ENCODE peak calls at places on chromosomes 5 and 9, in eight cellular contexts. M, V, D, L, Y, I, R and X are unnamed samples.

GRCh38 chr5:5979761-5980570 is 398.4 kb downstream of the MED10 start:
- DNase-seq in M (no peak), V (no peak), D (no peak), L (no peak), Y (no peak), I (no peak), R (no peak), X (no peak)

GRCh38 chr5:75885849-75886596 is 168.8 kb upstream of the POC5 start:
- DNase-seq in M (no peak), V (no peak), D (peak), L (no peak), Y (no peak), I (no peak), R (no peak), X (no peak)

GRCh38 chr5:80125962-80126480 is 90.9 kb downstream of the THBS4 start:
- DNase-seq in M (no peak), V (no peak), D (no peak), L (no peak), Y (no peak), I (no peak), R (peak), X (no peak)

GRCh38 chr9:100430286-100430940 is 3.5 kb downstream of the MSANTD3 start:
- DNase-seq in M (no peak), V (no peak), D (no peak), L (no peak), Y (no peak), I (no peak), R (no peak), X (no peak)

GRCh38 chr5:69238760-69239251 is 4.1 kb downstream of the CDK7 start:
- DNase-seq in M (no peak), V (no peak), D (no peak), L (no peak), Y (peak), I (no peak), R (peak), X (no peak)

GRCh38 chr5:86570427-86571083 is 47.2 kb upstream of the COX7C start:
- DNase-seq in M (no peak), V (no peak), D (no peak), L (no peak), Y (peak), I (no peak), R (no peak), X (no peak)

GRCh38 chr5:98786178-98786853 is 12.9 kb downstream of the RGMB start:
- DNase-seq in M (no peak), V (no peak), D (no peak), L (no peak), Y (no peak), I (no peak), R (no peak), X (no peak)

GRCh38 chr9:83708515-83709158 is 879 bp upstream of the UBQLN1 start:
- DNase-seq in M (peak), V (no peak), D (peak), L (peak), Y (peak), I (peak), R (peak), X (no peak)

GRCh38 chr5:86964889-86965288 is 302.8 kb upstream of the RASA1 start:
- DNase-seq in M (no peak), V (no peak), D (no peak), L (no peak), Y (no peak), I (no peak), R (no peak), X (no peak)

GRCh38 chr9:137293094-137293481 is 9.0 kb downstream of the NRARP start:
- DNase-seq in M (no peak), V (no peak), D (peak), L (no peak), Y (no peak), I (no peak), R (no peak), X (no peak)

GRCh38 chr5:177429248-177430045 is 3.0 kb downstream of the GRK6 start:
- DNase-seq in M (no peak), V (no peak), D (no peak), L (peak), Y (no peak), I (no peak), R (no peak), X (peak)

GRCh38 chr9:104278929-104279500 is 184.9 kb downstream of the SMC2 start:
- DNase-seq in M (no peak), V (no peak), D (no peak), L (no peak), Y (no peak), I (no peak), R (no peak), X (no peak)

GRCh38 chr5:109700516-109701174 is 10.9 kb downstream of the MAN2A1 start:
- DNase-seq in M (no peak), V (no peak), D (no peak), L (no peak), Y (no peak), I (no peak), R (no peak), X (no peak)

GRCh38 chr5:65482280-65482726 is 583 bp upstream of the ADAMTS6 start:
- DNase-seq in M (no peak), V (no peak), D (no peak), L (no peak), Y (no peak), I (no peak), R (no peak), X (no peak)

GRCh38 chr9:106864533-106865143 is 1.7 kb downstream of the ZNF462 start:
- DNase-seq in M (peak), V (no peak), D (no peak), L (no peak), Y (peak), I (no peak), R (no peak), X (no peak)

GRCh38 chr9:33272061-33272460 is 7.2 kb downstream of the CHMP5 start:
- DNase-seq in M (no peak), V (no peak), D (no peak), L (no peak), Y (no peak), I (no peak), R (no peak), X (no peak)

GRCh38 chr5:8053270-8053669 is 184.3 kb downstream of the MTRR start:
- DNase-seq in M (no peak), V (no peak), D (no peak), L (no peak), Y (no peak), I (no peak), R (no peak), X (no peak)

GRCh38 chr5:50582699-50583098 is 83.7 kb upstream of the PARP8 start:
- DNase-seq in M (no peak), V (no peak), D (no peak), L (no peak), Y (no peak), I (no peak), R (no peak), X (no peak)

GRCh38 chr9:134322781-134323241 is 3.4 kb upstream of the RXRA start:
- DNase-seq in M (no peak), V (no peak), D (no peak), L (peak), Y (no peak), I (no peak), R (no peak), X (no peak)

GRCh38 chr5:174317261-174317894 is 271.9 kb downstream of the NSG2 start:
- DNase-seq in M (peak), V (no peak), D (peak), L (no peak), Y (peak), I (no peak), R (no peak), X (no peak)

GRCh38 chr9:97307091-97307490 is 368 bp upstream of the CCDC180 start:
- DNase-seq in M (peak), V (peak), D (peak), L (no peak), Y (no peak), I (no peak), R (no peak), X (no peak)

GRCh38 chr9:129009584-129010141 is 18.5 kb downstream of the SH3GLB2 start:
- DNase-seq in M (no peak), V (no peak), D (no peak), L (no peak), Y (no peak), I (no peak), R (no peak), X (no peak)

GRCh38 chr5:83937837-83938236 is 217.2 kb upstream of the HAPLN1 start:
- DNase-seq in M (no peak), V (no peak), D (no peak), L (no peak), Y (no peak), I (no peak), R (no peak), X (no peak)

GRCh38 chr5:80034962-80035821 is at the start of gene THBS4:
- DNase-seq in M (no peak), V (no peak), D (peak), L (no peak), Y (no peak), I (no peak), R (no peak), X (no peak)

GRCh38 chr9:95778957-95779356 is 96.5 kb upstream of the ERCC6L2 start:
- DNase-seq in M (no peak), V (no peak), D (no peak), L (no peak), Y (no peak), I (no peak), R (no peak), X (no peak)

GRCh38 chr9:110191616-110192015 is 16.3 kb downstream of the C9orf152 start:
- DNase-seq in M (no peak), V (no peak), D (no peak), L (no peak), Y (no peak), I (no peak), R (no peak), X (no peak)

GRCh38 chr5:88889165-88890069 is 6.4 kb upstream of the MEF2C start:
- DNase-seq in M (no peak), V (peak), D (peak), L (peak), Y (no peak), I (no peak), R (no peak), X (peak)

GRCh38 chr5:178378527-178379484 is 146.2 kb upstream of the PHYKPL start:
- DNase-seq in M (no peak), V (no peak), D (no peak), L (no peak), Y (no peak), I (no peak), R (no peak), X (no peak)

GRCh38 chr5:176192094-176192721 is 46.0 kb upstream of the SIMC1 start:
- DNase-seq in M (no peak), V (no peak), D (no peak), L (no peak), Y (no peak), I (no peak), R (no peak), X (no peak)

GRCh38 chr5:31854181-31854624 is 215.3 kb downstream of the PDZD2 start:
- DNase-seq in M (no peak), V (no peak), D (peak), L (no peak), Y (no peak), I (peak), R (no peak), X (no peak)

GRCh38 chr9:75000835-75001234 is 27.3 kb downstream of the CARNMT1 start:
- DNase-seq in M (no peak), V (no peak), D (no peak), L (no peak), Y (no peak), I (no peak), R (no peak), X (no peak)

GRCh38 chr9:75001719-75002421 is 26.2 kb downstream of the CARNMT1 start:
- DNase-seq in M (no peak), V (no peak), D (no peak), L (no peak), Y (peak), I (no peak), R (peak), X (no peak)

DNA sequence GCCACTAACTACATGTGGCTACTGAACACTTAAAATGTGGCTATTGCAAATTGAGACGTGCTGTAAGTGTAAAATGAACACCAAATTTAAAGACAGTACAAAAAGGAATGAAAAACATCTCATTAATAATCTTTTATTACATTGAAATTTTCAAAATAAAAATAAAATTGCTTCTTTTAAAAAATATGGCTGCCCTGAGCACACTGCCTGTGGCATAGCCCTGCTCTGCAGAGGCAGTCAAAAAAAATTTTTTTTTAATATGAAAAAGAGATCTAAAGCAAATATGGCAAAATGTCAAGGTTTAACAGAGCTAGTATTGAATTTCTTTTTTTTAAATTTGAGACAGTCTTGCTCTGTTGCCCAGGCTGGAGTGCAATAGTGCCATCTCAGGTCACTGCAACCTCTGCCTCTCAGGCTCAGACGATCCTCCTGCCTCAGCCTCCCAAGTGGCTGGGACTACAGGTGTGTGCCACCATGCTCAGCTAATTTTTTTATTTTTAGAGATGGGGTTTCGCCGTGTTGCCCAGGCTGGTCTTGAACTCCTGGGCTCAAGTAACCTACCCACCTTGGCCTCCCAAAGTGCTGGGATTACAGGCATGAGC is 25.6 kb downstream of the CARNMT1 start:
- DNase-seq in M (no peak), V (no peak), D (no peak), L (no peak), Y (no peak), I (no peak), R (no peak), X (no peak)
- TF ChIP-seq CTCF in M (no peak), V (peak), D (no peak), L (no peak), Y (no peak), I (no peak), R (no peak), X (no peak)

GRCh38 chr5:135745897-135746500 is 88.5 kb upstream of the SLC25A48 start:
- DNase-seq in M (no peak), V (no peak), D (peak), L (no peak), Y (no peak), I (no peak), R (no peak), X (no peak)

GRCh38 chr5:135747824-135748223 is 86.6 kb upstream of the SLC25A48 start:
- DNase-seq in M (no peak), V (no peak), D (no peak), L (no peak), Y (no peak), I (no peak), R (no peak), X (no peak)

GRCh38 chr5:135753990-135754389 is 80.5 kb upstream of the SLC25A48 start:
- DNase-seq in M (no peak), V (no peak), D (no peak), L (no peak), Y (no peak), I (no peak), R (no peak), X (no peak)

DNA sequence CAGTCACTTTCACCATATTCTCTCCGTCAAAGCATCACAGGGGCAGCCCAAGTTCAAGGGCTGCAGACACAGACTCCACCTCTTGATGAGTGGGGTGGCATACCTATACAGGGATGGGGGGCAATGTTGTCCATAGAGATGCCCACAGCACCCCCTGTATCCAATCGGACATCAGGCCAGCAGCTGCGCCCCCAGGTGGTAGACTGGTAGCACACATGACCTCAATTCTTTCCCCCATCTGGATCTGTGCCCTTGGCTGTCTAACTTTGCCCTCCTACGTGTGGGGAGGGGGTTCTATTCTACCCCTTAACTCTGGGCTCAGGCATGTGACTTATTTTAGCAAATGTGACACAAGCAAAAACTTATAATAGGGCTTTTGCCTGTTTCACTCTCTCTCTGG is 84.0 kb upstream of the SLC25A48 start:
- DNase-seq in M (no peak), V (no peak), D (peak), L (no peak), Y (no peak), I (no peak), R (no peak), X (no peak)
- TF ChIP-seq CTCF in M (peak), V (no peak), D (no peak), L (no peak), Y (no peak), I (no peak), R (no peak), X (no peak)

GRCh38 chr5:72330712-72331111 is 10.5 kb downstream of the PTCD2 start:
- DNase-seq in M (no peak), V (no peak), D (no peak), L (no peak), Y (no peak), I (no peak), R (no peak), X (no peak)

GRCh38 chr5:72325566-72326297 is 5.6 kb downstream of the PTCD2 start:
- DNase-seq in M (no peak), V (no peak), D (no peak), L (no peak), Y (no peak), I (no peak), R (no peak), X (no peak)

GRCh38 chr5:72324186-72324825 is 4.1 kb downstream of the PTCD2 start:
- DNase-seq in M (no peak), V (no peak), D (no peak), L (no peak), Y (peak), I (no peak), R (no peak), X (no peak)

GRCh38 chr5:72326298-72326649 is 6.1 kb downstream of the PTCD2 start:
- DNase-seq in M (no peak), V (no peak), D (no peak), L (no peak), Y (no peak), I (no peak), R (no peak), X (no peak)

GRCh38 chr5:72328172-72328571 is 8.0 kb downstream of the PTCD2 start:
- DNase-seq in M (peak), V (no peak), D (no peak), L (no peak), Y (no peak), I (no peak), R (no peak), X (no peak)
- TF ChIP-seq CTCF in M (no peak), V (no peak), D (no peak), L (no peak), Y (no peak), I (no peak), R (no peak), X (no peak)

DNA sequence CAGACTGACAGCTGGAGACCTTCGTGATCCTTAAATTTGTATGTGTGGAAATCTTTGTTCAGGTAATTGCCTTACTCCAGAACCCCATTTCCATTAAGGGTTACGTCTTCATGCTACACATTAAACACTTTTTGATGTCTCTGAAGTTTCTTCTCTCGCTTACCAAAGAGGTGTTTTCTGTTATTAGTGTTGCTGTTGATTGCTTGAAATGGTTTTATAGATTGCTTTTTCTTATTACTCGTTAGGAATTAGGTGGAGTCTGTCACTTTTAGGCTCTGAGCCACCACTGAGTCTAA is 62.3 kb upstream of the PPARGC1B start:
- DNase-seq in M (no peak), V (no peak), D (no peak), L (no peak), Y (no peak), I (no peak), R (no peak), X (no peak)
- TF ChIP-seq CTCF in M (no peak), V (peak), D (no peak), L (no peak), Y (no peak), I (no peak), R (no peak), X (no peak)

GRCh38 chr9:127360205-127360604 is 36.8 kb upstream of the SLC2A8 start:
- DNase-seq in M (no peak), V (no peak), D (no peak), L (no peak), Y (no peak), I (no peak), R (no peak), X (no peak)
- TF ChIP-seq CTCF in M (no peak), V (no peak), D (no peak), L (no peak), Y (no peak), I (no peak), R (no peak), X (no peak)

GRCh38 chr5:52360985-52361384 is 426.7 kb upstream of the ITGA1 start:
- DNase-seq in M (no peak), V (no peak), D (no peak), L (no peak), Y (no peak), I (no peak), R (no peak), X (no peak)

GRCh38 chr5:52359261-52359660 is 428.5 kb upstream of the ITGA1 start:
- DNase-seq in M (no peak), V (no peak), D (no peak), L (no peak), Y (no peak), I (no peak), R (no peak), X (no peak)

GRCh38 chr5:52356311-52356918 is 431.3 kb upstream of the ITGA1 start:
- DNase-seq in M (no peak), V (no peak), D (no peak), L (no peak), Y (no peak), I (no peak), R (no peak), X (no peak)
- TF ChIP-seq CTCF in M (peak), V (peak), D (peak), L (peak), Y (peak), I (no peak), R (peak), X (no peak)

GRCh38 chr5:147391781-147392180 is 118.1 kb downstream of the DPYSL3 start:
- DNase-seq in M (peak), V (no peak), D (peak), L (no peak), Y (peak), I (peak), R (peak), X (no peak)
- TF ChIP-seq CTCF in M (peak), V (peak), D (peak), L (peak), Y (peak), I (no peak), R (peak), X (no peak)

GRCh38 chr9:127971357-127972315 is 9.2 kb downstream of the EEIG1 start:
- DNase-seq in M (peak), V (no peak), D (no peak), L (no peak), Y (no peak), I (no peak), R (no peak), X (no peak)

GRCh38 chr9:127974002-127974768 is 6.6 kb downstream of the EEIG1 start:
- DNase-seq in M (peak), V (no peak), D (no peak), L (no peak), Y (no peak), I (no peak), R (no peak), X (no peak)

GRCh38 chr9:127972316-127972871 is 8.4 kb downstream of the EEIG1 start:
- DNase-seq in M (peak), V (no peak), D (no peak), L (no peak), Y (no peak), I (no peak), R (no peak), X (no peak)

GRCh38 chr9:127974769-127975261 is 6.0 kb downstream of the EEIG1 start:
- DNase-seq in M (peak), V (no peak), D (no peak), L (no peak), Y (no peak), I (no peak), R (no peak), X (no peak)

GRCh38 chr9:127973169-127974001 is 7.4 kb downstream of the EEIG1 start:
- DNase-seq in M (peak), V (no peak), D (no peak), L (no peak), Y (no peak), I (no peak), R (no peak), X (no peak)
- TF ChIP-seq CTCF in M (no peak), V (no peak), D (no peak), L (no peak), Y (no peak), I (no peak), R (no peak), X (no peak)